ENCODE peak calls at places on chromosomes 5 and 9, in four cellular contexts. L, P, D and R are unnamed samples.
A peak's percentile ranks its signal among the peaks of the same experiment; 100 is the strongest.

GRCh38 chr5:41841325-41841724 is 28.9 kb downstream of the OXCT1 start:
- DNase-seq in L (no peak), P (no peak), D (no peak), R (no peak)

GRCh38 chr5:97838214-97838613 is 655.2 kb upstream of the RIOK2 start:
- DNase-seq in L (peak; percentile 6), P (no peak), D (no peak), R (no peak)

GRCh38 chr5:35990524-35990923 is 666 bp downstream of the UGT3A1 start:
- DNase-seq in L (no peak), P (no peak), D (no peak), R (no peak)

GRCh38 chr5:26553079-26553478 is 485.3 kb downstream of the CDH9 start:
- DNase-seq in L (peak; percentile 23), P (no peak), D (no peak), R (peak; percentile 23)

GRCh38 chr5:77232959-77233358 is 22.5 kb downstream of the PDE8B start:
- DNase-seq in L (no peak), P (no peak), D (no peak), R (no peak)

GRCh38 chr9:80066931-80067330 is 495.2 kb downstream of the TLE4 start:
- DNase-seq in L (no peak), P (no peak), D (peak; percentile 36), R (no peak)

GRCh38 chr5:10832987-10833386 is 72.0 kb upstream of the DAP start:
- DNase-seq in L (no peak), P (no peak), D (no peak), R (no peak)

GRCh38 chr5:1875843-1876671 is 6.7 kb downstream of the IRX4 start:
- DNase-seq in L (no peak), P (no peak), D (no peak), R (no peak)

GRCh38 chr5:154945695-154946301 is 4.9 kb downstream of the MRPL22 start:
- DNase-seq in L (peak; percentile 18), P (no peak), D (peak; percentile 31), R (no peak)

GRCh38 chr5:39040875-39041274 is 33.3 kb downstream of the RICTOR start:
- DNase-seq in L (no peak), P (no peak), D (no peak), R (no peak)

GRCh38 chr9:224540-225520 is 10.2 kb downstream of the DOCK8 start:
- DNase-seq in L (peak; percentile 22), P (no peak), D (no peak), R (no peak)

GRCh38 chr5:146805099-146805498 is 73.5 kb downstream of the PPP2R2B start:
- DNase-seq in L (no peak), P (no peak), D (no peak), R (no peak)

GRCh38 chr9:93577045-93577939 is 908 bp downstream of the PHF2 start:
- DNase-seq in L (no peak), P (peak; percentile 69), D (peak; percentile 84), R (no peak)

GRCh38 chr5:94388773-94389514 is 229.5 kb downstream of the KIAA0825 start:
- DNase-seq in L (no peak), P (no peak), D (no peak), R (no peak)

GRCh38 chr5:147509041-147509709 is 693 bp downstream of the DPYSL3 start:
- DNase-seq in L (no peak), P (peak; percentile 69), D (peak; percentile 58), R (peak; percentile 24)

GRCh38 chr9:113887436-113887835 is 11.3 kb downstream of the ZNF618 start:
- DNase-seq in L (no peak), P (no peak), D (no peak), R (no peak)

GRCh38 chr5:122311400-122311887 is 593 bp upstream of the SNCAIP start:
- DNase-seq in L (no peak), P (no peak), D (no peak), R (peak; percentile 25)

GRCh38 chr5:108749130-108749861 is 1.6 kb downstream of the FER start:
- DNase-seq in L (peak; percentile 45), P (no peak), D (peak; percentile 85), R (peak; percentile 56)

GRCh38 chr5:17896605-17897004 is 262.3 kb downstream of the TAF11L14 start:
- DNase-seq in L (peak; percentile 13), P (no peak), D (no peak), R (no peak)

GRCh38 chr5:82296929-82297328 is 18.8 kb upstream of the RPS23 start:
- DNase-seq in L (no peak), P (no peak), D (no peak), R (no peak)

GRCh38 chr5:133460172-133460758 is 152.1 kb downstream of the FSTL4 start:
- DNase-seq in L (peak; percentile 29), P (no peak), D (peak; percentile 55), R (peak; percentile 51)

GRCh38 chr9:124099860-124100259 is 88.3 kb downstream of the LHX2 start:
- DNase-seq in L (no peak), P (no peak), D (no peak), R (no peak)

GRCh38 chr9:116546711-116547581 is 140.2 kb upstream of the TRIM32 start:
- DNase-seq in L (peak; percentile 71), P (no peak), D (no peak), R (no peak)

GRCh38 chr5:155834271-155834975 is 492.5 kb upstream of the SGCD start:
- DNase-seq in L (no peak), P (no peak), D (no peak), R (no peak)

GRCh38 chr5:31187591-31187990 is 5.9 kb upstream of the CDH6 start:
- DNase-seq in L (no peak), P (no peak), D (no peak), R (no peak)

GRCh38 chr9:35112257-35113020 is 3.2 kb downstream of the ATOSB start:
- DNase-seq in L (no peak), P (peak; percentile 80), D (no peak), R (no peak)

GRCh38 chr5:56129288-56129687 is 103.8 kb downstream of the ANKRD55 start:
- DNase-seq in L (no peak), P (no peak), D (no peak), R (no peak)

GRCh38 chr9:129834489-129835127 is 467 bp downstream of the C9orf78 start:
- DNase-seq in L (no peak), P (no peak), D (peak; percentile 44), R (no peak)

GRCh38 chr9:72978724-72979123 is 25.9 kb upstream of the ALDH1A1 start:
- DNase-seq in L (peak; percentile 68), P (no peak), D (no peak), R (no peak)

GRCh38 chr5:127299678-127300077 is 9.1 kb downstream of the MEGF10 start:
- DNase-seq in L (no peak), P (no peak), D (no peak), R (no peak)
- TF ChIP-seq CTCF in L (no peak), P (no peak), D (peak; percentile 34), R (no peak)

GRCh38 chr5:62720036-62720441 is 141.4 kb downstream of the LRRC70 start:
- DNase-seq in L (peak; percentile 36), P (no peak), D (peak; percentile 31), R (peak; percentile 2)
- TF ChIP-seq CTCF in L (no peak), P (no peak), D (peak; percentile 21), R (peak; percentile 51)

DNA sequence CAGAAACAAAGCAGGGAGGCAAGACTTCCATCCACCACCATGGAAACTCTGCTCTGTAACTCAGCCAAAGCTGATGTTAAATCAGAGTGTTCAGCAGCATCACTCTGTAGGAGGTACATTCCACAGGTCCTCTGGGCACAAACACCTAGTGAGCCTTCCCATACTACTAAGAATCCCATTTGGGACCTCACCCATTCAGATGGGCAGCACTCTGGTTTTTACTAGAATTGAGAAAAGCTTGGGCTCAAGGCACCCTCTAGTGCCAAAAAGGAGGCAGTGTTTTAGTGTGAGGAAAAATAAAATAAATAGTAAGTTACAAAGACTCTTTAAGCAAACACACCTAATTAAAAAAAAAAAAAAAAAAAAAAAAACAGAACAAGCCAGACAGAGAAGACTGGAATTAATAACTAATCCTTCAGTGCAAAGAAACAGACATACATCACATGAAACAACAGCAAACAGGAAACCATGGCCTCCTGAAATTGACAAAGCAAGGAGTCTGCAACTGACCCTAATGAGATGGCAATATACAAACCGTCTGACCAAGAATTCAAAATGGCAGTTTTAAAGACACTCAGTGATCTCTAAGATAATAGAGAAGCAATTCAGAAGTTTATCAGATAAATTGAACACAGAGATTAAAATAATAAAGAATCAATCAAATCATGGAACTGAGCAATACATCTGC is 159.5 kb downstream of the GNA14 start:
- DNase-seq in L (peak; percentile 25), P (no peak), D (peak; percentile 21), R (no peak)
- TF ChIP-seq CTCF in L (peak; percentile 50), P (no peak), D (peak; percentile 59), R (peak; percentile 60)

DNA sequence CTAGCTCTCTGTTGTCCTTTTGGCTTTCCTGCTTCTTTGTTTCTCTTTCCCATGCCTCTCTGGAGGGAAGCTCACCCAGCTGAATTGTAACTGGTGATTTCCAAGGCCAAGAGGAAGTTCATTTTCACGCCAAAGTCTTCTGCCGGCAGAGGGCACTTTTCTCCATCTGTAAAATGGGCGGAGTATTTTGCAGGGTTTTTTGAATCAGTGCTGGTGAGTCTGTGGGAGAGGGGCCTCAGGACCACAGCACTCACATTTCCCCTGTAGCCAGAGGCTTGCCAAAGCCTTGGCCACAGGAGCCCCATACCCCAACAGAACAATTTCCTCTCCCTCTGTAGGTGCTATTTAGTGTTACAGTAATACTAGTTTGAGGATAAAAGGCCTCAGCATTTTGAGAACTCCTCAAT is 42.3 kb upstream of the MATR3 start:
- DNase-seq in L (no peak), P (no peak), D (no peak), R (no peak)
- TF ChIP-seq CTCF in L (peak; percentile 43), P (no peak), D (peak; percentile 39), R (no peak)

GRCh38 chr9:134155812-134156360 is 8.5 kb downstream of the RNU6ATAC start:
- DNase-seq in L (no peak), P (no peak), D (no peak), R (no peak)
- TF ChIP-seq CTCF in L (no peak), P (no peak), D (no peak), R (no peak)